ENCODE peak calls at places on chromosome 2, in five cellular contexts. D is MM.1S; J is AG08395; K is naive thymus-derived CD8-positive, alpha-beta T cell; Q is IMR-90. S is an unnamed sample.

GRCh38 chr2:197998702-197999101 is 194.3 kb downstream of the PLCL1 start:
- DNase-seq in J (no peak), D (no peak), Q (no peak), K (no peak), S (no peak)

GRCh38 chr2:10495988-10496313 is 47.8 kb upstream of the ODC1 start:
- DNase-seq in K (no peak), D (no peak), J (no peak), Q (no peak), S (no peak)

GRCh38 chr2:43491070-43491639 is 104.7 kb downstream of the THADA start:
- DNase-seq in K (no peak), J (no peak), Q (no peak), D (no peak), S (no peak)

GRCh38 chr2:96159084-96159830 is 14.0 kb upstream of the DUSP2 start:
- DNase-seq in D (no peak), J (no peak), Q (no peak), K (no peak), S (no peak)

GRCh38 chr2:201471732-201472395 is 20.3 kb downstream of the STRADB start:
- DNase-seq in Q (peak; percentile 84), J (no peak), K (no peak), D (no peak), S (no peak)

GRCh38 chr2:77391119-77391518 is 131.1 kb downstream of the LRRTM4 start:
- DNase-seq in K (no peak), J (no peak), D (no peak), Q (no peak), S (no peak)

GRCh38 chr2:218567797-218568189 is 358 bp downstream of the USP37 start:
- DNase-seq in K (peak; percentile 71), D (no peak), J (no peak), Q (no peak), S (no peak)

GRCh38 chr2:161273038-161273760 is 35.0 kb upstream of the PSMD14 start:
- DNase-seq in D (peak; percentile 71), K (no peak), Q (peak; percentile 72), J (peak; percentile 38), S (peak; percentile 23)

GRCh38 chr2:66862871-66863650 is 428.1 kb downstream of the MEIS1 start:
- DNase-seq in K (no peak), D (no peak), J (peak; percentile 49), Q (peak; percentile 90), S (no peak)

GRCh38 chr2:238361877-238362276 is 41.6 kb downstream of the TRAF3IP1 start:
- DNase-seq in Q (no peak), D (no peak), K (no peak), J (no peak), S (no peak)

GRCh38 chr2:177983183-177983788 is 89.3 kb downstream of the PDE11A start:
- DNase-seq in Q (peak; percentile 71), K (no peak), J (peak; percentile 69), D (peak; percentile 64), S (peak; percentile 17)

GRCh38 chr2:105143467-105144127 is 97.9 kb upstream of the GPR45 start:
- DNase-seq in K (no peak), D (peak; percentile 41), Q (no peak), J (no peak), S (no peak)

GRCh38 chr2:71934595-71935263 is 212.9 kb downstream of the CYP26B1 start:
- DNase-seq in D (no peak), K (no peak), J (peak; percentile 52), Q (no peak), S (no peak)

GRCh38 chr2:224594840-224595239 is 9.7 kb upstream of the CUL3 start:
- DNase-seq in Q (peak; percentile 18), J (no peak), D (no peak), K (no peak), S (no peak)

GRCh38 chr2:124633812-124634211 is 608.7 kb downstream of the CNTNAP5 start:
- DNase-seq in K (no peak), J (no peak), D (no peak), Q (no peak), S (no peak)

GRCh38 chr2:188322569-188323531 is 31.2 kb downstream of the GULP1 start:
- DNase-seq in D (no peak), K (no peak), Q (peak; percentile 83), J (no peak), S (no peak)

GRCh38 chr2:190977505-190977904 is 36.5 kb downstream of the STAT1 start:
- DNase-seq in K (no peak), D (no peak), Q (no peak), J (no peak), S (no peak)

GRCh38 chr2:60852282-60852860 is 29.0 kb upstream of the REL start:
- DNase-seq in K (no peak), D (no peak), J (no peak), Q (no peak), S (no peak)

GRCh38 chr2:172098650-172099471 is 3.8 kb downstream of the DLX2 start:
- DNase-seq in J (peak; percentile 72), K (no peak), Q (peak; percentile 71), D (no peak), S (no peak)

GRCh38 chr2:67311536-67311935 is 85.6 kb upstream of the ETAA1 start:
- DNase-seq in D (no peak), Q (peak; percentile 89), K (no peak), J (peak; percentile 14), S (no peak)

GRCh38 chr2:201257381-201257940 is 2.9 kb upstream of the CASP8 start:
- DNase-seq in D (peak; percentile 59), Q (peak; percentile 5), J (peak; percentile 39), K (peak; percentile 60), S (no peak)

GRCh38 chr2:25115902-25116301 is 52.5 kb downstream of the POMC start:
- DNase-seq in J (peak; percentile 40), Q (peak; percentile 68), K (no peak), D (no peak), S (no peak)

GRCh38 chr2:158501301-158501700 is 44.5 kb downstream of the PKP4 start:
- DNase-seq in J (no peak), Q (no peak), D (no peak), K (no peak), S (peak; percentile 46)

GRCh38 chr2:207256476-207257207 is 90.9 kb upstream of the KLF7 start:
- DNase-seq in Q (peak; percentile 71), D (no peak), K (no peak), J (no peak), S (no peak)

GRCh38 chr2:36404312-36404711 is 48.7 kb downstream of the CRIM1 start:
- DNase-seq in D (no peak), Q (no peak), K (no peak), J (no peak), S (no peak)

GRCh38 chr2:180071797-180072196 is 64.7 kb upstream of the CWC22 start:
- DNase-seq in Q (no peak), D (no peak), J (no peak), K (no peak), S (no peak)

GRCh38 chr2:170076189-170076588 is 101.8 kb upstream of the MYO3B start:
- DNase-seq in K (no peak), J (no peak), Q (no peak), D (peak; percentile 30), S (no peak)

GRCh38 chr2:98608962-98609604 is 694 bp downstream of the UNC50 start:
- DNase-seq in K (no peak), D (peak; percentile 12), J (peak; percentile 47), Q (peak; percentile 58), S (no peak)

GRCh38 chr2:81589406-81589805 is 1284.9 kb upstream of the LRRTM1 start:
- DNase-seq in J (no peak), Q (no peak), D (no peak), K (no peak), S (no peak)

GRCh38 chr2:180456811-180457210 is 449.7 kb upstream of the CWC22 start:
- DNase-seq in D (no peak), K (no peak), Q (no peak), J (no peak), S (no peak)

GRCh38 chr2:136297974-136298373 is 180.0 kb upstream of the CXCR4 start:
- DNase-seq in Q (no peak), K (no peak), J (no peak), D (no peak), S (no peak)

S was measured in NCI-H2107.